ENCODE peak calls at places on chromosomes 4 and X, in six cellular contexts. W is spleen, Y is MG63, H is heart left ventricle, S is aorta, O is dorsolateral prefrontal cortex. M is an unnamed sample. For H3K27me3, the result is how much of the 10 kb centered on the place peaks cover.

GRCh38 chrX:10749113-10749512 is 128.7 kb upstream of the MID1 start:
- DNase-seq in S (no peak), O (no peak), W (no peak), Y (peak), H (no peak), M (no peak)

GRCh38 chr4:101953949-101954348 is 163.4 kb downstream of the BANK1 start:
- DNase-seq in Y (peak), H (no peak), W (no peak), S (no peak), O (no peak), M (peak)

GRCh38 chrX:110317079-110317819 is 636 bp downstream of the AMMECR1 start:
- DNase-seq in W (peak), S (peak), H (peak), Y (peak), O (no peak), M (no peak)

GRCh38 chrX:55342533-55343501 is 78.1 kb upstream of the PAGE3 start:
- DNase-seq in H (peak), W (no peak), Y (no peak), S (no peak), O (peak), M (no peak)

GRCh38 chrX:130082244-130083106 is 27.8 kb downstream of the ELF4 start:
- DNase-seq in H (peak), Y (no peak), O (no peak), W (peak), S (peak), M (no peak)

GRCh38 chr4:79046191-79046590 is 107.0 kb upstream of the PAQR3 start:
- DNase-seq in O (no peak), H (no peak), W (no peak), S (no peak), Y (no peak), M (no peak)

GRCh38 chr4:21896767-21897166 is 51.8 kb downstream of the KCNIP4 start:
- DNase-seq in H (no peak), S (no peak), O (no peak), W (no peak), Y (no peak), M (no peak)

GRCh38 chr4:19386786-19387185 is 864.9 kb upstream of the SLIT2 start:
- DNase-seq in O (no peak), S (no peak), H (no peak), W (no peak), Y (no peak), M (no peak)

GRCh38 chr4:85717366-85717765 is 242.4 kb downstream of the ARHGAP24 start:
- DNase-seq in Y (no peak), W (no peak), O (no peak), H (no peak), S (no peak), M (peak)

DNA sequence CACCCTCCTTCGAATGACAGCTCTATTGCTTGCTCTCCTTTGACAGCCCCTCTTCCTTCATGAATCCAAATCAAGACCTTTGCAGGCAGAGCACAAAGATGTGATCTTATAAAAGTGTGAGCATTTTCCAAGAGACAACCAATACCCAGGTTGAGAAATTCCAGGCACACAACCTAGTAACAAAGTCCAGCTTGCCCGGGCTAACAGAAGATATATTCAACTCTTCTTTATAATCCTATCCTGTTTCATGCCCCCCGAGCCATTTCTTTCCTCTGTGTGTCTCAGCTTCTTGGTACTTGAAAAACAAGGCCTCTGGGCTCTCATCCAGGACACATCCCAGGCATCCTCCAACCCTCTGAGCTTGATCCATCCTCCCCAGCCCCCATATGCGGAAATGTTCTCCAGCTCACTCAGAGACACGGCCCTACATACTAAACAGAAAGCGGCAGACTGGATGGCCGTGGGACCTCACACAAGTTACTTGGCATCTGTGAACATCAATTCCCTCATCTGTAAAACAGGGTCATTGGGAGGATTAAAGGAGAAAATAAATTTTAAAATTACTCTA is 627.1 kb downstream of the BCOR start:
- DNase-seq in O (no peak), S (no peak), W (no peak), Y (peak), H (peak), M (no peak)
- H3K27me3 ChIP-seq in O (under half), S (under half), W (under half), Y (under half), H (under half), M (under half)

DNA sequence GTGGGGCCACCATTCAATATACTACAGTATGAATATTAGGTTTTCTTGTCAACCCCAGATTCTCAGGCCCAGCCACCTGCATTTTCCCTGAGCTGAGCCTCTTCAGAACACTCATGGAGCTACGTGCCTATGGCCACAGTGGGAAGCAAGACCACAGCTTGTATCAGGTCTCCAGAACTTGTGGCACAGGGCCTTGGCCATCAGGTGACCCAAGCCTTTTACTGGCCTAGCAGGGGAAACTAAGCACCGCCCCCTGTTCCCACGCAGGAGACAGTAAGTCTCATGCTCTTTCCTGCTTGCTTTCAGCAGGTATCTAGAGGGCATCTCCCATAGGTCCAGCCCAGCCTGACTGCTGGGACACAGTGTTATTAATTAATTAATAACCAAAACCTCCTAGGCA is 138.4 kb upstream of the MAMLD1 start:
- DNase-seq in Y (no peak), S (no peak), H (no peak), W (peak), O (no peak), M (no peak)
- H3K27me3 ChIP-seq in Y (under half), S (under half), H (under half), W (under half), O (under half), M (under half)

DNA sequence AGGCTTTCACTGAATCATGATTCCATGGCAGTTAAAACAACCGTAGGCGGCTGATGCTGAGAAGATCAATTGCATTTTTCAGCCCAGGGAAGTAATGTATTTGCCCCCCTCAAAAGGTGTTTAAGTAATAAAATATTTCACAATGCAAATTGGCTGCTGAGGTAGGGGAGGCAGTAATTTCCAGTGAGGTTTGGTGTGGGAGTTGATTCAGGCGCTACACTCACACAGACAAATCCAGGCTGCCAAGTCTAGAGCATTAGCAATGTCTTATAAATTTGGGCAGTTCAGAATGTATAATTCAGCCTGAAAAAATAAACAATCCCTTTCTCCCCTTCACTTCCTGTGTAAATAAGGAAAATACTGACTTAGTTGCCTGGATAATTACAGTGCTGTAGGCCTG is 461.7 kb downstream of the IDS start:
- DNase-seq in Y (no peak), O (no peak), W (no peak), H (no peak), S (no peak), M (no peak)
- H3K27me3 ChIP-seq in Y (under half), O (under half), W (under half), H (under half), S (under half), M (under half)

GRCh38 chrX:153556767-153557166 is 39.3 kb downstream of the ATP2B3 start:
- DNase-seq in S (no peak), H (no peak), O (no peak), Y (no peak), W (no peak), M (no peak)
- H3K27me3 ChIP-seq in S (under half), H (under half), O (under half), Y (under half), W (under half), M (under half)

DNA sequence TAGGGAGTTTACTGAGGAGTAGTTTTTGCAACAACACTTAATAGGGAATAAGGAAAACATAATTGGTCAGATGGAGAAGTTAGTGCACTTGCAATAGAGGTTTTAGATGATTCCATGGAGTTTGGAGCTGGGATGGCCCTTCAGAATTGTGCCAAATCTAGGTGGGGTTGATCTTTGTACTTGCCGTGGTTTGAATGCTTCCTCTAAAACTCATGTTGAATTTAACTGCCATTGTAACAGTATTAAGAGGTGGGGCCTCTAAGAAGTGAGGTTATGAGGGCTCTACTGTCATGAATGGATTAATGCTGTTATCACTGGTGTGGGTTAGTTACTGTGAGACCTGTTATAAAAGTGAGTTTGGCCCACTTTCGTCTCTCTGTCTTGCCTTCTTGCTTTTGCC is 94.4 kb upstream of the BOD1L1 start:
- DNase-seq in O (no peak), H (no peak), S (no peak), W (no peak), Y (no peak), M (no peak)
- H3K27me3 ChIP-seq in O (under half), H (under half), S (under half), W (under half), Y (under half), M (under half)

M was measured in BJ.